ENCODE peak calls at places on chromosomes 11 and 22, in nine cellular contexts. N is fibroblast of mammary gland; V is substantia nigra; G is stimulated activated CD8-positive, alpha-beta memory T cell treated with anti-CD3 and anti-CD28 coated beads, Interleukin-15, amount 100 ng/mL, for 48 hours; D is COLO829; W is putamen; K is SK-N-DZ; S is endodermal cell; C is dorsolateral prefrontal cortex. J is an unnamed sample.

GRCh38 chr11:47329431-47329993 is 23.0 kb downstream of the MYBPC3 start:
- DNase-seq in N (no peak), V (no peak), G (no peak), D (no peak), W (no peak), K (no peak), S (no peak), C (no peak), J (no peak)

GRCh38 chr22:31055322-31056159 is 25.6 kb upstream of the SMTN start:
- DNase-seq in N (peak; percentile 98), V (no peak), G (no peak), D (no peak), W (peak; percentile 21), K (peak; percentile 54), S (peak; percentile 77), C (peak; percentile 53), J (peak; percentile 92)

GRCh38 chr11:65868076-65868667 is 4.4 kb downstream of the EFEMP2 start:
- DNase-seq in N (no peak), V (no peak), G (no peak), D (no peak), W (no peak), K (peak; percentile 54), S (peak; percentile 86), C (peak; percentile 61), J (no peak)

GRCh38 chr11:13076961-13077360 is 67.8 kb downstream of the RASSF10 start:
- DNase-seq in N (no peak), V (no peak), G (no peak), D (no peak), W (no peak), K (no peak), S (no peak), C (no peak), J (no peak)

GRCh38 chr11:102476812-102477211 is 24.2 kb upstream of the TMEM123 start:
- DNase-seq in N (no peak), V (no peak), G (no peak), D (peak; percentile 72), W (no peak), K (no peak), S (no peak), C (no peak), J (no peak)

GRCh38 chr11:66284526-66285078 is 4.3 kb downstream of the YIF1A start:
- DNase-seq in N (no peak), V (no peak), G (no peak), D (no peak), W (no peak), K (no peak), S (no peak), C (no peak), J (no peak)

GRCh38 chr11:120326228-120326627 is 1.1 kb downstream of the TLCD5 start:
- DNase-seq in N (peak; percentile 84), V (no peak), G (no peak), D (no peak), W (no peak), K (no peak), S (no peak), C (no peak), J (no peak)

GRCh38 chr22:41619979-41620645 is 731 bp downstream of the DESI1 start:
- DNase-seq in N (no peak), V (no peak), G (peak; percentile 36), D (peak; percentile 9), W (no peak), K (peak; percentile 54), S (peak; percentile 86), C (peak; percentile 22), J (no peak)

GRCh38 chr11:12052676-12053605 is 44.5 kb upstream of the DKK3 start:
- DNase-seq in N (peak; percentile 27), V (no peak), G (no peak), D (no peak), W (no peak), K (peak; percentile 41), S (peak; percentile 82), C (no peak), J (no peak)

GRCh38 chr22:26796785-26797184 is 139.4 kb downstream of the MIAT start:
- DNase-seq in N (no peak), V (no peak), G (no peak), D (no peak), W (no peak), K (no peak), S (no peak), C (no peak), J (no peak)

GRCh38 chr22:31929126-31929928 is 15.0 kb upstream of the YWHAH start:
- DNase-seq in N (no peak), V (no peak), G (no peak), D (no peak), W (no peak), K (peak; percentile 92), S (no peak), C (no peak), J (no peak)

GRCh38 chr11:16173798-16174197 is 182.5 kb downstream of the SOX6 start:
- DNase-seq in N (no peak), V (no peak), G (no peak), D (no peak), W (no peak), K (no peak), S (no peak), C (no peak), J (no peak)

GRCh38 chr11:44711113-44711512 is 15.6 kb upstream of the TSPAN18 start:
- DNase-seq in N (no peak), V (no peak), G (no peak), D (no peak), W (no peak), K (peak; percentile 97), S (peak; percentile 74), C (peak; percentile 70), J (no peak)

GRCh38 chr11:60972182-60973030 is 926 bp downstream of the CD6 start:
- DNase-seq in N (no peak), V (no peak), G (no peak), D (no peak), W (no peak), K (no peak), S (peak; percentile 34), C (no peak), J (peak; percentile 44)

GRCh38 chr22:35484651-35485372 is 55.8 kb upstream of the RASD2 start:
- DNase-seq in N (peak; percentile 53), V (no peak), G (no peak), D (peak; percentile 53), W (no peak), K (no peak), S (peak; percentile 77), C (no peak), J (no peak)